ENCODE peak calls at places on chromosomes 11 and 22, in ten cellular contexts. C is Panc1, S is stomach, P is fibroblast of lung, G is GM20000, J is kidney epithelial cell, A is heart right ventricle, O is astrocyte of the spinal cord, K is fibroblast of pulmonary artery, E is BE2C. F is an unnamed sample.

GRCh38 chr11:77418981-77419592 is 54.8 kb downstream of the PAK1 start:
- DNase-seq in C (no peak), S (no peak), P (peak; percentile 56), G (no peak), J (no peak), A (no peak), O (no peak), K (peak; percentile 20), E (no peak), F (no peak)

GRCh38 chr11:111612211-111612610 is 10.0 kb downstream of the SIK2 start:
- DNase-seq in C (no peak), S (no peak), P (peak; percentile 87), G (no peak), J (no peak), A (no peak), O (no peak), K (peak; percentile 89), E (no peak), F (no peak)

GRCh38 chr11:65446446-65447277 is 24.1 kb downstream of the NEAT1 start:
- DNase-seq in C (no peak), S (peak; percentile 48), P (peak; percentile 54), G (no peak), J (no peak), A (no peak), O (peak; percentile 62), K (peak; percentile 55), E (no peak), F (no peak)

GRCh38 chr22:50016308-50016987 is 3.9 kb upstream of the IL17REL start:
- DNase-seq in C (no peak), S (no peak), P (no peak), G (no peak), J (no peak), A (no peak), O (no peak), K (no peak), E (peak; percentile 5), F (no peak)

GRCh38 chr11:46889251-46889650 is 29.1 kb downstream of the LRP4 start:
- DNase-seq in C (no peak), S (no peak), P (no peak), G (no peak), J (no peak), A (no peak), O (no peak), K (no peak), E (no peak), F (no peak)

GRCh38 chr11:58926695-58927094 is 12.6 kb upstream of the GLYATL1 start:
- DNase-seq in C (no peak), S (no peak), P (peak; percentile 48), G (no peak), J (no peak), A (no peak), O (peak; percentile 60), K (peak; percentile 28), E (no peak), F (no peak)

GRCh38 chr11:64870176-64870892 is 8.1 kb downstream of the EHD1 start:
- DNase-seq in C (no peak), S (no peak), P (peak; percentile 66), G (no peak), J (no peak), A (no peak), O (peak; percentile 71), K (peak; percentile 69), E (no peak), F (no peak)

GRCh38 chr11:32870676-32871075 is 21.9 kb upstream of the QSER1 start:
- DNase-seq in C (no peak), S (no peak), P (no peak), G (no peak), J (no peak), A (no peak), O (no peak), K (peak; percentile 8), E (peak; percentile 30), F (peak; percentile 27)

GRCh38 chr11:70169632-70170031 is 33.5 kb upstream of the FADD start:
- DNase-seq in C (no peak), S (peak; percentile 83), P (no peak), G (no peak), J (no peak), A (no peak), O (no peak), K (no peak), E (no peak), F (no peak)

GRCh38 chr11:70168405-70168754 is 34.7 kb upstream of the FADD start:
- DNase-seq in C (no peak), S (no peak), P (no peak), G (no peak), J (no peak), A (no peak), O (no peak), K (no peak), E (no peak), F (no peak)

GRCh38 chr11:70167120-70167519 is 36.0 kb upstream of the FADD start:
- DNase-seq in C (no peak), S (no peak), P (no peak), G (no peak), J (no peak), A (no peak), O (no peak), K (no peak), E (no peak), F (no peak)

GRCh38 chr11:70169136-70169535 is 34.0 kb upstream of the FADD start:
- DNase-seq in C (no peak), S (no peak), P (no peak), G (no peak), J (no peak), A (no peak), O (no peak), K (no peak), E (no peak), F (no peak)

DNA sequence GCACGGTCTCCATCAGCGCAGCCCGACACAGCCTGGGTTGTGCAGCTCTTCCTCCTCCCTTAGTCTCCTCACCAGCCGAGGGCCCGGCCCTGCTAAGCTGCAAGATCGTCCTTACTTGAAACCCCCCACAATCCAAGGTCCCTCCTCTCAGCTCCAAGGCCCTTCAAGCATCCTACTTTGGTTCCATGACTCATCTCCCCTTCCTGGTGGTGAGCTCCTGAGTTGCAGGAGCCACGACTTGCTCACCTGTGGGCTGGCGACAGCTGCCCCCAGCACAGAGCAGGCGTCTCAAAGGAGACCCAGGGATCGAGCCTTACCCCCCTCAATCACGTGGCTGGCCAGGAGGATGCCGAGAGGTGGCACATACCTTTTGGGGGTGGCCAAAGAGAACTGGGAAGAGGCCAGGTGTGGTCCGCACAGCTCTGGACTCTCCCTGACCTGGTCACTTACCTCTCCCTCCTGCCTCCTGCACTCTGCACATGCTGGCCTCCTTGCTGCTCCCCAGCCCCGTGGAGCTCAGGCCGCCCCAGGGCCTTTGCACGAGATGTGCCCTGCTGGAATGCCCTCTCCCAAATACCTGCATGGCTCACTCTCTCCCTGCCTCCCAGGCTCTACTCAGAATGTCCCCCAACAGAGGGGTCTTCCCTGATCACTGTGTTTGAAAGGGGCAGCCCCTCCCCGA is 35.2 kb upstream of the FADD start:
- DNase-seq in C (no peak), S (no peak), P (no peak), G (no peak), J (no peak), A (no peak), O (no peak), K (no peak), E (no peak), F (no peak)
- TF ChIP-seq CTCF in C (no peak), S (no peak), P (no peak), G (no peak), J (no peak), A (no peak), O (no peak), K (no peak), E (no peak), F (no peak)

GRCh38 chr11:75592699-75593098 is 30.6 kb downstream of the SERPINH1 start:
- DNase-seq in C (no peak), S (no peak), P (no peak), G (no peak), J (no peak), A (no peak), O (no peak), K (no peak), E (no peak), F (no peak)
- TF ChIP-seq CTCF in C (no peak), S (no peak), P (no peak), G (no peak), J (no peak), A (no peak), O (no peak), K (no peak), E (no peak), F (no peak)

DNA sequence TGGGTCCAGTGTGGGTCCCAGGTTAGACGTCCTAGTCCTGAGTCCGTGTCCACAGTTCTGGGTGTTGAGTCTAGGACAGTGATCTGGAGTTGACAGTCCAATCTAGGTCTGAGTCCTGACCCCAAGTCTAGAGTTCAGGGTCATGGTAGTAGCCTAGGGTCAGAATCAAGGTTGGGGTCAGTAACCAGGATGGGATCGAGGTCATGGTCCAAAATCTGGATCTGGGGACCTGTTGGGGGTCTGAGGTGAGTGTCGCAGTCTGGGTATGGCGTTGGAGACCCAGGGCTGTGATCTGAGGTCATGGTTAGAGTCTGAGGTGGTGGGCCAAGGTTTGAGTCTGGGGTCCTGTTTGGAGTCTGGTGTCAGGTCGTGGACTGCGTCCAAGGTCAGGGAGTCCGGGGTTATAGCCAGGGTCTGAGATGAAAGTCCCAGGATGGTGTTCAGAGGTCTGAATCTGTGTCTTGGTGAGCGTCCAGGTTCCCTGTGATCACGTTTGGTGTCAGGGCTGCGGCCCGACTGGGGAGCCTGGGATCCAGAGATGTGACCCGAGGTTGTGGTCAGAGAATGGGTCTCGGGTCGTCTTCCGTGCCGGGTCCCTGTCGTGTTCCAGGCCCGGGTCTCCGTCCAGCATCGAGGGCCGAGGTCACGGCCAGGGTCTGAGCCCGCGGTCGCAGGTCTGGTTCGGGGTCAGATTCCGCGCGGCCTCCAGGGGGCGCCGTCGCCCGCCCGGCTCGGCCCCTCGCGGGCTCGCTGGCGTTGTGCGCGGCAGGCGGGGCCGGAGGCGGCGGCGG is 445 bp upstream of the GRK2 start:
- DNase-seq in C (no peak), S (peak; percentile 85), P (peak; percentile 52), G (peak; percentile 93), J (no peak), A (peak; percentile 70), O (no peak), K (peak; percentile 62), E (peak; percentile 80), F (peak; percentile 90)
- TF ChIP-seq CTCF in C (peak; percentile 94), S (no peak), P (peak; percentile 39), G (peak; percentile 94), J (peak; percentile 53), A (peak; percentile 81), O (peak; percentile 62), K (peak; percentile 30), E (peak; percentile 60), F (peak; percentile 76)

GRCh38 chr22:17985606-17986005 is 38.8 kb downstream of the MICAL3 start:
- DNase-seq in C (no peak), S (no peak), P (no peak), G (no peak), J (no peak), A (no peak), O (no peak), K (no peak), E (no peak), F (no peak)

GRCh38 chr22:17990167-17990566 is 34.2 kb downstream of the MICAL3 start:
- DNase-seq in C (no peak), S (no peak), P (no peak), G (no peak), J (no peak), A (no peak), O (no peak), K (no peak), E (no peak), F (no peak)

GRCh38 chr22:17984114-17984513 is 40.2 kb downstream of the MICAL3 start:
- DNase-seq in C (no peak), S (no peak), P (no peak), G (no peak), J (no peak), A (no peak), O (no peak), K (no peak), E (no peak), F (no peak)

GRCh38 chr22:17990942-17991341 is 33.4 kb downstream of the MICAL3 start:
- DNase-seq in C (no peak), S (no peak), P (no peak), G (no peak), J (no peak), A (no peak), O (no peak), K (no peak), E (no peak), F (no peak)

DNA sequence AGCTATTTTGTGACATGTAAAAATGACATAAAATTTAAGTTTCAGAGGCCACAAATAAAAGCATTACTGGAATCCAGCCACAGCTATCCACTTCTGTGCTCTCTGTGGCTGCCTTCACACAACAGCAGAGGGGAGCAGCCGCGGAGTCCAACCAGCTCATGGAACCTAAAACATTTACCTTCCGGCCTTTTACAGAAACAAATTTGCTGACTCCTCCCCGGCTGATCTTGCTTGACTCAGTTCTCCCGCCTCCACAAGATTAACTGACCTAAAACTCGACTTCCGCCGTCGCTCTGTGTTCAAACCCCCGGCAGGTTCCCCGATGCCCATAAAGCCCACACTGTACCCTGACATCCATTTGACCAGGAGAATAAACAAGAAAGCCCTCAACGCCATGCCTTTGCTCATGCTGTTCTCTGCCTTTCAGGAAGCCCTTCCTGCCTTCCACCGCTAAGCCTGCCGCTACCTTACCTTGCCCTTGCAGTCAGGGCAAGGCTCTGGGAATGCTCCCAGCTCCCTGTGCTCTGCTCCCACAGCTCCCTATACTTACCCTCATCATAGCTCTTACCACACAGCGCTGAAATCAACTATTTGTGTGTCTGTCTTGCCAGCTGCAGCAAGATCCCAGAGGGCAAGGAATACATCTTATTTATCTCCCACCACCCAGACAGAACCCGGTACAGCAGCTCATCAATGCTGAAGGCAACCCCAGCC is 35.4 kb downstream of the MICAL3 start:
- DNase-seq in C (no peak), S (no peak), P (no peak), G (no peak), J (no peak), A (no peak), O (no peak), K (no peak), E (no peak), F (no peak)
- TF ChIP-seq CTCF in C (no peak), S (no peak), P (no peak), G (no peak), J (no peak), A (no peak), O (no peak), K (no peak), E (no peak), F (no peak)

F was measured in glutamatergic neuron.